ENCODE peak calls at places on chromosomes 5 and 9, in five cellular contexts. K is neural progenitor cell, Q is PC-3, P is GM12878, I is A673. B is an unnamed sample.

GRCh38 chr9:138038244-138038671 is 160.7 kb downstream of the CACNA1B start:
- DNase-seq in K (no peak), Q (no peak), P (no peak), I (no peak), B (no peak)

GRCh38 chr5:60295423-60295822 is 401.9 kb upstream of the PDE4D start:
- DNase-seq in K (peak), Q (peak), P (peak), I (peak), B (peak)

GRCh38 chr9:113572076-113572861 is 108.7 kb downstream of the RGS3 start:
- DNase-seq in K (no peak), Q (no peak), P (no peak), I (no peak), B (no peak)

GRCh38 chr5:36854402-36855140 is 22.0 kb upstream of the NIPBL start:
- DNase-seq in K (peak), Q (no peak), P (no peak), I (no peak), B (no peak)

GRCh38 chr9:72614057-72614456 is 92.6 kb downstream of the TMC1 start:
- DNase-seq in K (no peak), Q (no peak), P (no peak), I (no peak), B (no peak)

GRCh38 chr5:104353371-104353770 is 790.8 kb upstream of the NUDT12 start:
- DNase-seq in K (no peak), Q (peak), P (no peak), I (peak), B (no peak)

GRCh38 chr5:95922798-95923197 is 38.9 kb downstream of the ELL2 start:
- DNase-seq in K (no peak), Q (no peak), P (no peak), I (no peak), B (no peak)

GRCh38 chr9:112831281-112831851 is 59.3 kb downstream of the SLC46A2 start:
- DNase-seq in K (no peak), Q (peak), P (no peak), I (no peak), B (no peak)

GRCh38 chr9:82599550-82599949 is 463.4 kb downstream of the RASEF start:
- DNase-seq in K (no peak), Q (no peak), P (no peak), I (no peak), B (no peak)

GRCh38 chr9:96646081-96646991 is 8.8 kb downstream of the PRXL2C start:
- DNase-seq in K (no peak), Q (no peak), P (no peak), I (peak), B (peak)

GRCh38 chr5:111697215-111697614 is 59.8 kb downstream of the NREP start:
- DNase-seq in K (no peak), Q (no peak), P (no peak), I (peak), B (peak)

GRCh38 chr5:103755974-103756373 is 193.4 kb upstream of the NUDT12 start:
- DNase-seq in K (no peak), Q (no peak), P (no peak), I (no peak), B (no peak)

GRCh38 chr9:111662851-111663823 is 1.7 kb downstream of the GNG10 start:
- DNase-seq in K (peak), Q (no peak), P (no peak), I (no peak), B (no peak)

GRCh38 chr5:171295299-171295698 is 13.7 kb upstream of the TLX3 start:
- DNase-seq in K (no peak), Q (peak), P (no peak), I (no peak), B (peak)

GRCh38 chr9:76453785-76454184 is 5.2 kb upstream of the GCNT1 start:
- DNase-seq in K (no peak), Q (no peak), P (no peak), I (no peak), B (peak)

GRCh38 chr9:18727904-18728303 is 254.0 kb downstream of the ADAMTSL1 start:
- DNase-seq in K (no peak), Q (no peak), P (no peak), I (no peak), B (no peak)

GRCh38 chr5:474826-475661 is 32.1 kb downstream of the EXOC3 start:
- DNase-seq in K (no peak), Q (no peak), P (no peak), I (no peak), B (no peak)

GRCh38 chr5:177335043-177335700 is 16.3 kb downstream of the LMAN2 start:
- DNase-seq in K (no peak), Q (no peak), P (no peak), I (no peak), B (no peak)

GRCh38 chr5:145198871-145199270 is 636.3 kb downstream of the PRELID2 start:
- DNase-seq in K (no peak), Q (no peak), P (no peak), I (no peak), B (no peak)

GRCh38 chr9:110714314-110714713 is 45.7 kb downstream of the MUSK start:
- DNase-seq in K (no peak), Q (peak), P (no peak), I (no peak), B (no peak)

GRCh38 chr5:150119421-150120061 is 33.2 kb upstream of the CSF1R start:
- DNase-seq in K (no peak), Q (no peak), P (no peak), I (no peak), B (no peak)

GRCh38 chr5:92019376-92019990 is 636.4 kb upstream of the ARRDC3 start:
- DNase-seq in K (no peak), Q (peak), P (no peak), I (peak), B (peak)

GRCh38 chr5:159286420-159287035 is 23.4 kb downstream of the UBLCP1 start:
- DNase-seq in K (peak), Q (peak), P (no peak), I (peak), B (no peak)

GRCh38 chr5:14081791-14082190 is 61.4 kb upstream of the TRIO start:
- DNase-seq in K (no peak), Q (peak), P (no peak), I (no peak), B (peak)

GRCh38 chr5:147452137-147452838 is 57.6 kb downstream of the DPYSL3 start:
- DNase-seq in K (peak), Q (no peak), P (no peak), I (no peak), B (no peak)
- TF ChIP-seq EZH2 in K (no peak), Q (no peak), P (no peak), I (no peak), B (no peak)

DNA sequence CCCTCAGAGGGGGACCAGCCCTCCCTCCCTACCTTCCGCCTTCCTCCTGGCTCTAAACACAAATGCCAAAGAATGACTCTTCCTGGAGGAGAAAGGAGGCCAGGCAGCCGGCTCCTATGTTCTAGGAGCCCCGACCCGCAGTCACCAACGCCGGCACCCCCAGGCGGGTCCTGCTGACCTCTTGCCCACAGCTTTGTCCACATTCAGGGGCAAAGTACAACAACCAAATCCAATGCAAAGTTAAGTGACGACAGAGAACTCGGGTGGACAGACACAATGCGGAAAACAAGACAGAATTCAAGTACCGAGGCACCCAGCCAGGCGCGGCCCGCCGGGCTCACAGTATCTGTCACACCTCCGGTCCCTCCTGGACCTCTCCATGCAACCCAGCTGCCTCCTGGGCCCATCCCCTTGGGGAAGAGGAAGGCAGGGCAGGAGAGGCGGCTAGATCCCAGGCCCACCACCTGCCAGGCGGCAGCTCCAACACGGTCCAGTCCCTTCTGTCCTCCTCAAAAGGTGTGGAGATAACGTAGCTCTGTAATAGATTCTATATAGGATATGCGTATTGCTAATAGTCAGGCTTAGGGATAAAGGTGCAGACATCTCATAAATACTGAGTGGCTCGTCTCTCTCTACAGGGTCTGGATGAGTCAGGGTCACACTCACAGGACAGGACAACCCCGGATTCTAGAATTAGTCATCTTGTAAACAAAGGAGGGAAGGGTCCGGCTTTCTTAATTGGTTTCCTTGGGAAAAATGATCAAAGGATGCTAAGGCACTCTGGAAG is 46.9 kb upstream of the UBAC1 start:
- DNase-seq in K (no peak), Q (peak), P (no peak), I (no peak), B (peak)
- TF ChIP-seq EZH2 in K (no peak), Q (no peak), P (no peak), I (no peak), B (no peak)

GRCh38 chr5:180589771-180590542 is 1.3 kb downstream of the SCGB3A1 start:
- DNase-seq in K (peak), Q (no peak), P (no peak), I (no peak), B (no peak)

GRCh38 chr5:180593446-180594206 is 2.3 kb upstream of the SCGB3A1 start:
- DNase-seq in K (no peak), Q (no peak), P (no peak), I (no peak), B (no peak)

GRCh38 chr5:180592176-180592575 is 877 bp upstream of the SCGB3A1 start:
- DNase-seq in K (no peak), Q (no peak), P (no peak), I (no peak), B (no peak)

GRCh38 chr5:180591249-180591887 is at the start of gene SCGB3A1:
- DNase-seq in K (peak), Q (no peak), P (no peak), I (no peak), B (no peak)

DNA sequence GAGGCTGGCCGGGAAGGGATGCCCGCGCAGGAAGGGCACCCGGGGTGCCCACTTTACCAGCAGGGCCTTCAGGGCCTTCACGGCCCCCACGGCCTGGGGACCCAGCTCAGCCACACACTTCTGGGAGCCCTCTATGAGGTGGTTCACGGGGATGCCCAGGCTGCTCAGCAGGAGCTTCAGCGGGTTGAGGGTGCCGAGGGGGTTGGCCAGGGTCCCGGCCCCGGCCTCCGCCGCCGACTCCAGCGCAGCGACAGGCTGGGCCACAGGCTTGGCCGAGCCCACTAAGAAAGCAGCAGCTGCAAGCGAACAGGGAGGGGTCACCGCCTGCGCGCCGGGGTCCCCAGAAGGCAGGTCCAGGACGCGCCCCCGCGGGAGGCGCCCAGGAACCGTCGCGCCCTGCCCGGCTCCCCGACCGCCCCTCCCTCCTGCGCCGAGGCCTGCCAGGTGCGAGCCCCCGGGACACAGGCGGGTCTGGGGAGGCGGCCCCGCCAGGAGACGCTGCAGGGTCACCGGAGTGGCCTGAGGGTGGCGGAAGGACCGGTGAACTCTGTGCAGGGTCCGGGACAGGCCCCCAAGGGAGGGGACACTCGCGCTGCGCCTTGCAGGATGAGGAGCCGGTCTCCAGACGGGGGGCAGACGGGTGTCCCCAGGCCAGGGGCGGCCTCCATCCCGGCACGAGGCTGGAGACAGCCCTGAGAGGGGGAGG is 603 bp downstream of the SCGB3A1 start:
- DNase-seq in K (peak), Q (no peak), P (no peak), I (no peak), B (no peak)
- TF ChIP-seq EZH2 in K (peak), Q (no peak), P (no peak), I (peak), B (no peak)

GRCh38 chr9:133521122-133522072 is 3.4 kb downstream of the MYMK start:
- DNase-seq in K (no peak), Q (no peak), P (no peak), I (no peak), B (no peak)
- TF ChIP-seq EZH2 in K (no peak), Q (no peak), P (no peak), I (no peak), B (no peak)

DNA sequence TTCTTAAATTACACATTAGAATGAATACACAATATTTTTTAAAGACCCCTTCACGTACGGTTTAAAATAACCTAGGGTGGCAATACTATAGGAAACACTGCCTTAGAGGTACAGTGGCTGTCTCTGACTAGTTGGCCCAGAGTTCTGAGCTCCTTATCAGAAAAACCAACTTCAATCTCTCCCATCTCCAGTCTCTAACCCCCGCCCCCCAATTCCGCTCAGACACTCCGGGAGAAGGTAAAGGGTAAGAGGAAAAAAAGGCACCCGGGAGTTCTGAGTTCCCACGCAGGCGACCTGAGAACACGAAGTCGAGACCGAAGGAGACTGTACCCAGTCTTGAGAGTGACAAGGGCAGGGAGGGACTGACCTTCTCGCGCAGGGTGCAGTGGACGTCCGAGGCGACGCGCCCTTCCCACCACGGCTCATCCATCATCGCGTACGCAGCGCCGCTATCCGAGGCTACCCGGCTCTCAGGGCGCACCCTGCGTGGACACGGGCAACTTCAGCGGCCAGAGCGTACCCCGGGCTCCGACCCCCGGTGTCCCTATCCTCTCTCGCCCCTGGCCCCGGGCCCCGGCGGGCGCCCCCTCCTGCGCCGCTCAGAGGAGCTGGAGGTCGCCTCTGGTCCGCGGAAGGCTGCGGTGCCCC is 749 bp downstream of the CCNJL start:
- DNase-seq in K (no peak), Q (no peak), P (no peak), I (no peak), B (no peak)
- TF ChIP-seq EZH2 in K (peak), Q (no peak), P (no peak), I (no peak), B (no peak)

GRCh38 chr9:34380034-34380510 is 3.4 kb upstream of the MYORG start:
- DNase-seq in K (peak), Q (no peak), P (no peak), I (peak), B (no peak)
- TF ChIP-seq EZH2 in K (peak), Q (no peak), P (no peak), I (no peak), B (no peak)

GRCh38 chr9:122144006-122144405 is 15.6 kb downstream of the NDUFA8 start:
- DNase-seq in K (no peak), Q (no peak), P (no peak), I (no peak), B (no peak)
- TF ChIP-seq EZH2 in K (no peak), Q (no peak), P (no peak), I (no peak), B (no peak)

GRCh38 chr9:75088646-75089368 is 493 bp downstream of the OSTF1 start:
- DNase-seq in K (peak), Q (peak), P (peak), I (peak), B (peak)

GRCh38 chr9:75087279-75087823 is 604 bp downstream of the NMRK1 start:
- DNase-seq in K (peak), Q (peak), P (peak), I (peak), B (peak)

GRCh38 chr9:75087824-75088645 is at the start of the genes NMRK1 and OSTF1:
- DNase-seq in K (peak), Q (peak), P (peak), I (peak), B (peak)

GRCh38 chr9:75089369-75089766 is 1.1 kb downstream of the OSTF1 start:
- DNase-seq in K (no peak), Q (no peak), P (no peak), I (no peak), B (no peak)

DNA sequence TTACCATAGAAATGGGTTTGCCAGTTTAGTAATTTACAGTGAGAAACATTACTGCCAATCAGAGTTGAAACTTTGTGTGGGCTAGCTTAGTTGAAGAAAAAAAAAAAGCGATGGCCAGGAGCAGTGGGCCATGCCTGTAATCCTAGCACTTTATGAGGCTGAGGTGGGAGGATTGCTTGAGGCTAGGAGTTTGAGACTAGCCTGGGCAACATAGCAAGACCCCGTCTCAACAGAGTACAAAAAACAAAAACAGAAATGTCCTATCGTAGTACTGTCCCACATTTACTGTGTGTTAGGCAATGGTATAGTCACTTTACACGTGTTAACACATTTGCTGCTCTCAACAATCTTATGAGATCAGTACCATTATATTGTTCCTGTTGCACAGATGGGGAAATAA is 2.3 kb downstream of the OSTF1 start:
- DNase-seq in K (no peak), Q (no peak), P (no peak), I (no peak), B (no peak)
- TF ChIP-seq EZH2 in K (no peak), Q (no peak), P (no peak), I (no peak), B (no peak)

GRCh38 chr5:51383494-51384081 is 340 bp downstream of the ISL1 start:
- DNase-seq in K (peak), Q (no peak), P (no peak), I (no peak), B (no peak)
- TF ChIP-seq EZH2 in K (peak), Q (no peak), P (no peak), I (no peak), B (peak)

GRCh38 chr9:967851-968641 is 8.4 kb upstream of the DMRT3 start:
- DNase-seq in K (peak), Q (no peak), P (no peak), I (peak), B (no peak)
- TF ChIP-seq EZH2 in K (no peak), Q (no peak), P (no peak), I (no peak), B (no peak)

B was measured in astrocyte.